ENCODE peak calls at places on chromosomes 16 and 17, in ten cellular contexts. E, I, Y, N, Q, R, H, B, W and X are unnamed samples.
A peak's percentile ranks its signal among the peaks of the same experiment; 100 is the strongest.

GRCh38 chr17:78114831-78115723 is 13.5 kb downstream of the TMC6 start:
- DNase-seq in R (no peak), N (no peak), Q (no peak), Y (peak; percentile 85), W (no peak), I (peak; percentile 78), E (no peak), H (no peak), B (no peak), X (no peak)

GRCh38 chr16:46736695-46737094 is 11.4 kb downstream of the MYLK3 start:
- DNase-seq in N (no peak), Q (no peak), B (no peak), R (no peak), E (no peak), H (no peak), Y (no peak), I (no peak), W (no peak), X (peak; percentile 13)

GRCh38 chr16:8310356-8310755 is 280.0 kb downstream of the TMEM114 start:
- DNase-seq in Q (no peak), W (no peak), N (no peak), B (no peak), E (no peak), I (no peak), R (no peak), H (no peak), Y (no peak), X (no peak)

GRCh38 chr17:4492762-4493561 is 5.7 kb upstream of the SPNS2 start:
- DNase-seq in N (peak; percentile 73), Y (no peak), I (peak; percentile 77), H (peak; percentile 32), W (peak; percentile 28), Q (peak; percentile 59), R (peak; percentile 30), B (peak; percentile 67), E (peak; percentile 48), X (peak; percentile 93)

GRCh38 chr17:59327891-59328290 is 3.6 kb upstream of the YPEL2 start:
- DNase-seq in Q (no peak), E (no peak), Y (no peak), W (no peak), R (no peak), H (peak; percentile 64), I (no peak), B (no peak), N (no peak), X (no peak)

GRCh38 chr17:48589831-48590602 is at the start of gene HOXB3:
- DNase-seq in Q (no peak), Y (no peak), I (no peak), N (no peak), B (no peak), R (no peak), E (no peak), W (peak; percentile 68), H (no peak), X (no peak)

GRCh38 chr16:67547423-67548264 is 14.7 kb upstream of the CTCF start:
- DNase-seq in R (no peak), N (no peak), H (peak; percentile 91), I (peak; percentile 70), Q (peak; percentile 26), W (no peak), B (no peak), Y (peak; percentile 88), E (peak; percentile 95), X (no peak)

GRCh38 chr17:79834575-79835469 is 4.4 kb downstream of the CBX4 start:
- DNase-seq in H (peak; percentile 40), Q (no peak), N (no peak), R (no peak), E (no peak), Y (no peak), B (no peak), W (no peak), I (peak; percentile 63), X (no peak)

GRCh38 chr16:3044708-3045107 is 1.7 kb upstream of the MMP25 start:
- DNase-seq in W (no peak), N (no peak), Y (no peak), E (no peak), R (no peak), Q (no peak), H (no peak), I (no peak), B (no peak), X (no peak)

GRCh38 chr17:15257316-15257925 is 7.7 kb downstream of the PMP22 start:
- DNase-seq in Q (peak; percentile 83), I (peak; percentile 94), W (peak; percentile 72), N (peak; percentile 53), B (peak; percentile 44), Y (peak; percentile 93), H (peak; percentile 61), E (peak; percentile 31), R (peak; percentile 84), X (peak; percentile 58)

GRCh38 chr16:48559462-48560211 is 50.3 kb downstream of the N4BP1 start:
- DNase-seq in N (no peak), I (no peak), Q (no peak), Y (no peak), H (peak; percentile 37), R (peak; percentile 32), E (no peak), B (no peak), W (peak; percentile 18), X (peak; percentile 46)

DNA sequence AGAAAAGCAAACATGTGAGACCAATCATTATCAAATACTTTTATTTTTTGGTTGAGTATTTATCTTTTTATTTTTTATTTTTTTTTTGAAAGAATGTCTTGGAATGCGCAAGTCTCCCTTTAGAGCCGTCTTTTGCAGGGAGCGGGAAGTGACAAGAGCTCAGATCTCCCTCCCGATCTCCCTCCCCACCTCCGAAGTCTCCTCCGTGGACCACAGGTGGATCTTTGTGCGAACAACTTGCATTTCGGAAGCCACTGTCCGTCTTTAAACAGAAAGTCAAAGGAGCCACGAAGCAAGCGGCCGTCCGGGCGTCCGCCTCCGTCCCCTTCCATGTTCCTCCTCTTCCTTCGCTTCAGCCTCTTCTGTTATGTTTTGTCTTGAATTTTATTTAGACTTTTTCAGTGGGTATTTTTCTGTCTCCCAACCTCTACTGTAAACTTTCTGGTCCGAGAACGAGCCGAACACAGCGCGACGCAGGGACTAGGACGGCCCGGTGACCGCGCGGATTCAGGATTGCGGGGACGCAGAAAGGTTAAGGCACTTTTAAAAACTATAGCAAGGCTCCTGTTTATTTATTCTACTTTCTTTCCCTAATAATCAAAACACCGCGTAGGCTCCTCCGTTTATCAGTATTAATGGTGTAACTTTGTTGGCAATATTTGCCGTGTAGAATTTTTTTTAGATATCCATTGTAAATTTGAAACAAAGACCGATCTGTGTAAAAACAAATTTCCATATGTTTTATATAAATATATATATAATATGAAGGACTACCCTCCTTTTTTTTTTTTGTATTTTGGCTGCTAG is 3.3 kb downstream of the FOXF1 start:
- DNase-seq in N (no peak), H (no peak), B (no peak), W (no peak), R (no peak), E (no peak), I (no peak), Y (no peak), Q (no peak), X (no peak)
- H3K4me3 ChIP-seq in N (no peak overlapping the region), H (no peak overlapping the region), B (no peak overlapping the region), W (peak overlapping the region; percentile 99), R (peak overlapping the region; percentile 16), E (no peak overlapping the region), I (no peak overlapping the region), Y (no peak overlapping the region), Q (peak overlapping the region; percentile 7), X (no peak overlapping the region)

DNA sequence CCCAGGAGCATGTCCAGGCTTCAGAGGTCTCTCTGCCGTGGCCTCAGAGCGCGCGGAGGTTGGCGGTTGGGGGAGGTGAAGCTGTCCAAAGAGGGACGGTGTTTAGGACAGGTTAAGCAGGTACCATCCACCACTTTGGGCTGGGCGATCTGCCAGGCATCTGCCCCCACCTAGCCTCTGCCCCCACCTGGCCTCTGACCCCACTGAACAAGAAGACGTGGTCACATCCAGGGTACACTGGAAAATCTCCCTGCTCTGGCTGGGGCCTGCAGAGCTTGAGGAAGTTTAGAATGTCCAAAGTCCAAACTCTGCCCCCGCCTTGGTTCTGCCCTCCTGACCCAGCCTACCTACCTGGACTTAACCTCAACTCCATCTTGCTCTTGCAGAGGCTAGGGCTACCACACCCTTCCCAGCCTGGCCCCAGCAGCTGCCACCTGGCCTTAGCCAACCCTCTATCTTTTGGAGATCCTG is 1.6 kb downstream of the ITGA3 start:
- DNase-seq in W (no peak), B (no peak), I (peak; percentile 64), R (no peak), Y (no peak), E (no peak), Q (peak; percentile 66), H (no peak), N (no peak), X (no peak)
- H3K4me3 ChIP-seq in W (peak overlapping the region; percentile 93), B (peak overlapping the region; percentile 79), I (no peak overlapping the region), R (peak overlapping the region; percentile 68), Y (no peak overlapping the region), E (no peak overlapping the region), Q (peak overlapping the region; percentile 80), H (no peak overlapping the region), N (peak overlapping the region; percentile 63), X (peak overlapping the region; percentile 75)

GRCh38 chr16:85570213-85570734 is 42.8 kb upstream of the GSE1 start:
- DNase-seq in B (no peak), Q (no peak), W (no peak), R (no peak), N (no peak), I (no peak), Y (no peak), E (peak; percentile 72), H (peak; percentile 17), X (peak; percentile 41)

GRCh38 chr16:85573045-85573695 is 40.0 kb upstream of the GSE1 start:
- DNase-seq in N (no peak), W (no peak), B (no peak), R (no peak), E (no peak), Q (no peak), H (no peak), Y (no peak), I (no peak), X (no peak)

GRCh38 chr16:85571813-85572619 is 41.1 kb upstream of the GSE1 start:
- DNase-seq in R (no peak), B (no peak), Y (no peak), E (peak; percentile 37), W (no peak), H (peak; percentile 31), N (no peak), I (no peak), Q (no peak), X (no peak)

GRCh38 chr16:85570735-85571562 is 42.2 kb upstream of the GSE1 start:
- DNase-seq in H (peak; percentile 44), R (no peak), B (no peak), Q (no peak), Y (no peak), N (no peak), I (peak; percentile 85), E (peak; percentile 57), W (no peak), X (no peak)

GRCh38 chr16:85571563-85571812 is 41.6 kb upstream of the GSE1 start:
- DNase-seq in N (no peak), E (peak; percentile 6), Y (no peak), R (no peak), H (no peak), I (no peak), Q (no peak), W (no peak), B (no peak), X (no peak)
- H3K4me3 ChIP-seq in N (no peak overlapping the region), E (no peak overlapping the region), Y (no peak overlapping the region), R (no peak overlapping the region), H (no peak overlapping the region), I (no peak overlapping the region), Q (no peak overlapping the region), W (no peak overlapping the region), B (no peak overlapping the region), X (no peak overlapping the region)

DNA sequence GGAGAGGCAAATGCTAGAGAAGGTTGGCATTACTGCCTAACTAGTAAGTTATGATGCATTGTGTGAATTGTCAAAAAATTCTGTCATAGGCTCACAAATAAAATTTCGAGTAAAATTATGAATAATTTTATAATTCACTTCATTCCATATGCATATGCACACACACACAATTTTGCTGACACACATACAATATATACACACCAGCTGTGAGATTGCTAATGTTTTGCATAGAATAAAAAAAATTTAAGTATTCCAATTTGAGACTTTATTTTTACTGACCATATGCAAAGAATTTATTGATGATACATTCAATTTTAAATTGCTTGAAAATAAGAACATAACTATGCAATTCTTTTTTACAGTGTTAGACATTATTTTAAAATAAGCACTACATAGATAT is 6.8 kb upstream of the TMEM100 start:
- DNase-seq in R (no peak), B (no peak), W (no peak), Y (no peak), Q (no peak), E (no peak), I (no peak), N (no peak), H (no peak), X (no peak)
- H3K4me3 ChIP-seq in R (no peak overlapping the region), B (no peak overlapping the region), W (no peak overlapping the region), Y (no peak overlapping the region), Q (no peak overlapping the region), E (no peak overlapping the region), I (peak overlapping the region; percentile 59), N (no peak overlapping the region), H (no peak overlapping the region), X (no peak overlapping the region)